ENCODE peak calls at places on chromosomes 2 and 18, in seven cellular contexts. P is naive thymus-derived CD4-positive, alpha-beta T cell; L is HT1080; E is GM23338; R is nucleus accumbens; Y is GM04503; M is psoas muscle. U is an unnamed sample.
A peak's percentile ranks its signal among the peaks of the same experiment; 100 is the strongest.

GRCh38 chr18:75207298-75208054 is 1.5 kb downstream of the PTGR3 start:
- DNase-seq in P (no peak), L (peak; percentile 42), E (no peak), R (no peak), Y (no peak), M (no peak), U (no peak)

GRCh38 chr2:72539145-72539552 is 286.7 kb downstream of the EXOC6B start:
- DNase-seq in P (no peak), L (peak; percentile 85), E (peak; percentile 44), R (no peak), Y (peak; percentile 49), M (no peak), U (no peak)

GRCh38 chr2:64629329-64629781 is 24.4 kb downstream of the SERTAD2 start:
- DNase-seq in P (no peak), L (no peak), E (no peak), R (no peak), Y (no peak), M (no peak), U (no peak)

GRCh38 chr18:33581816-33582215 is 3.8 kb downstream of the ASXL3 start:
- DNase-seq in P (no peak), L (no peak), E (peak; percentile 29), R (no peak), Y (no peak), M (no peak), U (no peak)

GRCh38 chr2:137255990-137256389 is 490.6 kb downstream of the THSD7B start:
- DNase-seq in P (no peak), L (peak; percentile 44), E (no peak), R (no peak), Y (no peak), M (no peak), U (no peak)

GRCh38 chr18:55509631-55510372 is 78.2 kb downstream of the TCF4 start:
- DNase-seq in P (no peak), L (peak; percentile 90), E (peak; percentile 65), R (no peak), Y (no peak), M (no peak), U (peak; percentile 14)

GRCh38 chr2:68214381-68214780 is 38.0 kb downstream of the PPP3R1 start:
- DNase-seq in P (no peak), L (no peak), E (no peak), R (no peak), Y (no peak), M (no peak), U (no peak)

GRCh38 chr2:224843141-224843540 is 127.0 kb upstream of the CCDC195 start:
- DNase-seq in P (no peak), L (peak; percentile 24), E (no peak), R (no peak), Y (no peak), M (no peak), U (no peak)

GRCh38 chr2:33588246-33588645 is 10.9 kb downstream of the FAM98A start:
- DNase-seq in P (no peak), L (no peak), E (no peak), R (no peak), Y (no peak), M (no peak), U (no peak)

GRCh38 chr2:31163011-31163540 is 24.8 kb upstream of the GALNT14 start:
- DNase-seq in P (no peak), L (no peak), E (no peak), R (no peak), Y (no peak), M (no peak), U (no peak)

GRCh38 chr2:112803691-112804521 is 19.6 kb upstream of the IL1A start:
- DNase-seq in P (no peak), L (peak; percentile 80), E (no peak), R (no peak), Y (no peak), M (no peak), U (no peak)

GRCh38 chr18:59085126-59085794 is 54.4 kb upstream of the SEC11C start:
- DNase-seq in P (no peak), L (no peak), E (no peak), R (no peak), Y (no peak), M (no peak), U (no peak)

GRCh38 chr2:215728504-215729065 is 284.8 kb downstream of the MREG start:
- DNase-seq in P (no peak), L (peak; percentile 97), E (no peak), R (no peak), Y (peak; percentile 94), M (peak; percentile 12), U (no peak)

GRCh38 chr18:37258819-37259218 is 306.8 kb downstream of the CELF4 start:
- DNase-seq in P (no peak), L (no peak), E (no peak), R (no peak), Y (no peak), M (no peak), U (no peak)

GRCh38 chr2:140990416-140990815 is 1140.4 kb downstream of the LRP1B start:
- DNase-seq in P (no peak), L (peak; percentile 50), E (no peak), R (no peak), Y (peak; percentile 83), M (no peak), U (no peak)

GRCh38 chr2:158760887-158761286 is 34.2 kb upstream of the DAPL1 start:
- DNase-seq in P (no peak), L (no peak), E (no peak), R (no peak), Y (no peak), M (no peak), U (no peak)

GRCh38 chr2:132668189-132668833 is 1.7 kb downstream of the LYPD1 start:
- DNase-seq in P (no peak), L (no peak), E (peak; percentile 71), R (no peak), Y (no peak), M (no peak), U (no peak)

GRCh38 chr2:242031481-242032019 is 162.0 kb downstream of the RTP5 start:
- DNase-seq in P (peak; percentile 60), L (peak; percentile 79), E (no peak), R (no peak), Y (peak; percentile 79), M (no peak), U (peak; percentile 31)

GRCh38 chr2:31987454-31987853 is 23.4 kb downstream of the MEMO1 start:
- DNase-seq in P (no peak), L (peak; percentile 14), E (no peak), R (no peak), Y (peak; percentile 32), M (peak; percentile 27), U (no peak)

U was measured in naive B cell.